ENCODE peak calls at places on chromosomes 13 and 19, in six cellular contexts. J is stomach; Y is GDM1; U is osteocyte; K is activated T-cell treated with anti-CD3 and anti-CD28 coated beads, Interleukin-2, amount 50 U/mL, for 72 hours; R is HCT116. Z is an unnamed sample.
A peak's percentile ranks its signal among the peaks of the same experiment; 100 is the strongest.

GRCh38 chr19:5130371-5131030 is 161.6 kb downstream of the KDM4B start:
- DNase-seq in Y (no peak), K (peak; percentile 54), J (no peak), R (no peak), U (no peak), Z (no peak)

GRCh38 chr19:18170714-18171255 is 2.8 kb upstream of the IFI30 start:
- DNase-seq in R (no peak), K (no peak), U (no peak), Y (no peak), J (no peak), Z (no peak)

GRCh38 chr19:2729943-2730818 is 9.0 kb upstream of the DIRAS1 start:
- DNase-seq in U (no peak), J (no peak), R (no peak), K (no peak), Y (no peak), Z (no peak)

GRCh38 chr19:5587071-5587455 is 19.3 kb upstream of the TINCR start:
- DNase-seq in K (no peak), Y (no peak), J (no peak), R (no peak), U (no peak), Z (no peak)

GRCh38 chr19:5224480-5224879 is 116.1 kb downstream of the PTPRS start:
- DNase-seq in J (no peak), Y (no peak), R (no peak), U (no peak), K (no peak), Z (no peak)

GRCh38 chr13:82323101-82323500 is 1559.2 kb downstream of the SLITRK1 start:
- DNase-seq in U (no peak), Y (no peak), J (no peak), R (no peak), K (no peak), Z (no peak)

GRCh38 chr13:111875922-111876321 is 191.0 kb upstream of the SOX1 start:
- DNase-seq in U (peak; percentile 68), K (no peak), J (no peak), R (no peak), Y (no peak), Z (no peak)

GRCh38 chr19:588758-589692 is 656 bp upstream of the HCN2 start:
- DNase-seq in U (no peak), J (no peak), K (no peak), Y (no peak), R (no peak), Z (peak; percentile 18)

GRCh38 chr13:96473463-96474157 is 383.7 kb downstream of the HS6ST3 start:
- DNase-seq in R (no peak), K (no peak), J (no peak), Y (no peak), U (no peak), Z (no peak)

GRCh38 chr19:13164370-13165090 is 14.3 kb downstream of the IER2 start:
- DNase-seq in K (peak; percentile 48), U (no peak), Y (peak; percentile 89), J (peak; percentile 47), R (no peak), Z (peak; percentile 83)

GRCh38 chr13:110290811-110291210 is 16.1 kb downstream of the COL4A1 start:
- DNase-seq in Y (no peak), J (no peak), U (peak; percentile 83), K (no peak), R (no peak), Z (no peak)

GRCh38 chr19:862529-863304 is 3.3 kb downstream of the CFD start:
- DNase-seq in K (peak; percentile 86), R (no peak), Y (no peak), U (peak; percentile 88), J (peak; percentile 61), Z (peak; percentile 30)

GRCh38 chr19:17468302-17469091 is 1.8 kb upstream of the SLC27A1 start:
- DNase-seq in R (no peak), K (no peak), Y (no peak), U (no peak), J (peak; percentile 85), Z (no peak)

GRCh38 chr13:30905932-30906383 is at the start of gene MEDAG:
- DNase-seq in K (no peak), Y (no peak), J (no peak), U (no peak), R (no peak), Z (no peak)

GRCh38 chr13:79767126-79767525 is 286.2 kb downstream of the NDFIP2 start:
- DNase-seq in Y (no peak), U (no peak), J (no peak), R (no peak), K (no peak), Z (no peak)

GRCh38 chr19:47433121-47433520 is 13.8 kb upstream of the MEIS3 start:
- DNase-seq in U (no peak), K (no peak), J (no peak), Y (no peak), R (no peak), Z (no peak)

GRCh38 chr19:31312004-31312403 is 37.2 kb downstream of the TSHZ3 start:
- DNase-seq in R (no peak), Y (no peak), U (no peak), K (peak; percentile 46), J (no peak), Z (no peak)

GRCh38 chr19:9075064-9075964 is 11.5 kb upstream of the OR1M1 start:
- DNase-seq in K (no peak), Y (peak; percentile 50), J (peak; percentile 58), R (peak; percentile 97), U (peak; percentile 86), Z (peak; percentile 91)

GRCh38 chr19:44303976-44304568 is 753 bp downstream of the ZNF235 start:
- DNase-seq in R (no peak), U (no peak), J (no peak), K (no peak), Y (no peak), Z (no peak)

GRCh38 chr19:52962394-52963228 is at the start of gene ZNF816:
- DNase-seq in K (peak; percentile 99), R (peak; percentile 79), J (peak; percentile 100), U (peak; percentile 98), Y (peak; percentile 91), Z (peak; percentile 97)

GRCh38 chr13:109196896-109197295 is 567.5 kb downstream of the MYO16 start:
- DNase-seq in Y (no peak), U (no peak), J (no peak), K (no peak), R (peak; percentile 38), Z (no peak)

Z was measured in Calu3.